ENCODE peak calls at places on chromosomes 12 and 14, in five cellular contexts. X, L, J, C and O are unnamed samples.

GRCh38 chr14:59707778-59708635 is 131.4 kb upstream of the CCDC175 start:
- DNase-seq in C (no peak), X (peak; percentile 43), J (no peak), L (no peak), O (no peak)

GRCh38 chr12:131592972-131593371 is 117.9 kb upstream of the SFSWAP start:
- DNase-seq in J (no peak), X (no peak), C (no peak), L (no peak), O (no peak)

GRCh38 chr14:23361320-23361719 is 3.7 kb downstream of the EFS start:
- DNase-seq in X (peak; percentile 18), L (no peak), J (peak; percentile 43), C (no peak), O (peak; percentile 29)

GRCh38 chr12:70664463-70664862 is 27.2 kb upstream of the PTPRB start:
- DNase-seq in J (peak; percentile 75), C (no peak), X (peak; percentile 43), L (no peak), O (no peak)

GRCh38 chr12:11108862-11109261 is 16.7 kb upstream of the TAS2R43 start:
- DNase-seq in X (no peak), L (no peak), J (no peak), C (no peak), O (no peak)

GRCh38 chr12:120117961-120118709 is 1.6 kb upstream of the RAB35 start:
- DNase-seq in L (no peak), C (no peak), X (peak; percentile 44), J (no peak), O (peak; percentile 62)

GRCh38 chr14:92531151-92531873 is 17.7 kb downstream of the RIN3 start:
- DNase-seq in L (no peak), X (no peak), J (no peak), C (no peak), O (no peak)

GRCh38 chr12:25997401-25997973 is 39.0 kb downstream of the RASSF8 start:
- DNase-seq in X (peak; percentile 97), J (peak; percentile 96), L (no peak), C (no peak), O (peak; percentile 73)

GRCh38 chr14:97164014-97164413 is 366.8 kb downstream of the VRK1 start:
- DNase-seq in C (no peak), L (no peak), X (no peak), J (no peak), O (no peak)

GRCh38 chr14:103260629-103261124 is 73.4 kb upstream of the EIF5 start:
- DNase-seq in L (peak; percentile 42), J (peak; percentile 14), C (peak; percentile 45), X (peak; percentile 81), O (peak; percentile 68)
- H3K4me3 ChIP-seq in L (peak overlapping the region; percentile 42), J (peak overlapping the region; percentile 61), C (peak overlapping the region; percentile 46), X (peak overlapping the region; percentile 63), O (peak overlapping the region; percentile 65)

GRCh38 chr12:96327889-96328288 is 72.3 kb downstream of the CDK17 start:
- DNase-seq in X (no peak), L (no peak), C (no peak), J (no peak), O (no peak)
- TF ChIP-seq CTCF in X (no peak), L (no peak), C (no peak), J (no peak), O (no peak)

GRCh38 chr14:33404964-33405574 is 466.4 kb downstream of the NPAS3 start:
- DNase-seq in L (no peak), J (no peak), C (no peak), X (no peak), O (no peak)
- H3K4me3 ChIP-seq in L (no peak overlapping the region), J (no peak overlapping the region), C (no peak overlapping the region), X (no peak overlapping the region), O (no peak overlapping the region)

GRCh38 chr12:113586461-113586860 is 114.8 kb upstream of the LHX5 start:
- DNase-seq in L (no peak), X (no peak), C (no peak), J (no peak), O (no peak)
- TF ChIP-seq CTCF in L (no peak), X (no peak), C (no peak), J (no peak), O (no peak)

GRCh38 chr14:61347771-61348443 is 26.5 kb downstream of the PRKCH start:
- DNase-seq in C (no peak), X (no peak), L (no peak), J (no peak), O (no peak)
- H3K4me3 ChIP-seq in C (no peak overlapping the region), X (no peak overlapping the region), L (no peak overlapping the region), J (no peak overlapping the region), O (no peak overlapping the region)

GRCh38 chr12:124753993-124754392 is 109.7 kb downstream of the SCARB1 start:
- DNase-seq in X (no peak), L (no peak), C (no peak), J (no peak), O (no peak)

GRCh38 chr12:124753230-124753595 is 110.5 kb downstream of the SCARB1 start:
- DNase-seq in J (no peak), X (no peak), L (no peak), C (no peak), O (no peak)

GRCh38 chr12:124750787-124751471 is 112.7 kb downstream of the SCARB1 start:
- DNase-seq in L (no peak), J (no peak), C (peak; percentile 33), X (no peak), O (no peak)

GRCh38 chr12:124751654-124752355 is 111.9 kb downstream of the SCARB1 start:
- DNase-seq in L (no peak), C (no peak), X (no peak), J (no peak), O (no peak)

DNA sequence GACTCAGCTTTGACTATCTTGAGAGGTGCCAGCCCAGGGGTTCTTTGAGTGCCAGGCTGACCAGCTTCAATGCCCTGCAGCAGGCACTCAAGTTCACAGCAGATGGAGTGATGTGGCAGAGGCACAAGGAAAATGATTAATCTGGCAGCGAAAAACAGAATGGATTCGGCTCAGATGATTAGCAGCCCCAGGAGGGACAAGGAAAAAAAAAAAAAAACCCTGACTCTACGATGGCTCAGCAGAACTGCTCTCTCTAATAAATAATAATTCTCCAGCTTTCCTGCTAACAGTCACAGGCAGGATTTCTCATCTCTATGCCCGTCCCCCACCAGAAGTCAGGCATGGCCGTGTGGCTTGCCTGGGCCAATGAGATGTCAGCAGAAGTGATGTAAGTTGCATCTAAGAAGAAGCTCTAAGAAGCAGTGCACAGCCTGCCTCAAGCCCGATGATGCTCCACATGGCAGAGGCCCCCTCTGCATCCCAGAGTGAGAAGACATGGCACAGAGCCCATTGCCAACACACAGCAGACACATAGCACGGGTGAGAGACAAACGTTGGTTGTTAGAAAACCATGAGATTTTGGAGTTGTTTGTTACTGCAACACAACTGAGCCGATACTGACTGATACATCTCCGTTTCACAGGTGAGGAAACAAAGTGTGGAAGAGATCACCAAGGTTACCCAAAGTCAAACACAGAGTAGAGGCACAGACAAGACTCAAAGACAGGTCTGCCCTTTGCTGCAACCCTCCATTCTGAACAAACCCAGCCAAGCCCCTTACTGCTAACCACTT is 111.0 kb downstream of the SCARB1 start:
- DNase-seq in J (no peak), X (peak; percentile 71), C (no peak), L (peak; percentile 50), O (no peak)
- TF ChIP-seq CTCF in J (no peak), X (no peak), C (no peak), L (no peak), O (no peak)

GRCh38 chr14:71931492-71932228 is 569 bp upstream of the RGS6 start:
- DNase-seq in C (no peak), L (no peak), J (no peak), X (no peak), O (no peak)

GRCh38 chr14:71933026-71933587 is 878 bp downstream of the RGS6 start:
- DNase-seq in L (no peak), X (no peak), J (no peak), C (no peak), O (no peak)

DNA sequence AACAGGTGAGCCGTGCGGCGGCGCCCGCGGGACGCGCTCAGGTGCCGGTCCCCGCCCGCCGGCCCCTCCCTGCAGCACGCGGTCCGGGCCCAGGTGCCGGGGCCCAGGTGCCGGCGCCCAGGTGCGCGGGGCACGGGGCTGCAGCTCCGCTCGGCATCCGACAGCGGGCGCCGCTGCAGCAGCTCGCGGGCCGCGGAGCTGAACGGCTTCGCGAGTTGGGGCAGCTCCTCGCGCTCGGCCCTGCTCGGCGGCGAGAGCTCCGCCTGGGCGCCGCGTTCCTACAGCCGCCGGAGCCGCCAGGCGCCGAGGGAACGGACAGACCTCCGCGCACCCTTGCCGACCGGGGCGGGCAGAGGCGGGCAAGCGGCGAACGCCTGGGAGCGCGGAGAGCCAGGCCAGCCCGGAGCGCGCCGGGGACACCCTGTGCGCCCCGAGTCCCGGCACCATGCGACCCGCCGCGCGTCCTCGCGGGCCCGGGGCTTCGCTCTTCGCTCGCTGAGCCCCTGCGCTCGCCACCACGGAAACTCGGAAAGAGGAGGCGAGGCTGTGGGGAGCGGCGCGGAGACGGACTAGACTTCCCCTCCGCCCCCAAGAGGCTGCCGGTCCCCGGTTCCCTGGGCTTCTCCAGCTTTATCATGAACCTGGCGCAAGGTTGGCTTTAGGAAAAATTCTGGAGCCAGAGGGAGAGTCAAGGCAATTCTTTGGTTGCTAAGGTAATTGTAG is at the start of gene RGS6:
- DNase-seq in C (no peak), J (peak; percentile 4), L (peak; percentile 29), X (no peak), O (no peak)
- H3K4me3 ChIP-seq in C (peak within 1 kb of the TSS; percentile 23), J (peak within 1 kb of the TSS; percentile 37), L (peak within 1 kb of the TSS; percentile 53), X (no peak within 1 kb of the TSS), O (no peak within 1 kb of the TSS)